ENCODE peak calls at places on chromosomes 2 and 18, in four cellular contexts. One of them, this sample, is unnamed.
A peak's percentile ranks its signal among the peaks of the same experiment; 100 is the strongest.

GRCh38 chr2:73078457-73079411 is 7.2 kb upstream of the SFXN5 start:
- DNase-seq in A549: no peak
- DNase-seq in H54: no peak
- DNase-seq in body of pancreas: no peak
- DNase-seq in this sample: no peak

GRCh38 chr2:175854149-175854548 is 147.9 kb downstream of the LNPK start:
- DNase-seq in A549: no peak
- DNase-seq in H54: no peak
- DNase-seq in body of pancreas: no peak
- DNase-seq in this sample: no peak

GRCh38 chr2:151760139-151760650 is 25.9 kb upstream of the NEB start:
- DNase-seq in A549: no peak
- DNase-seq in H54: no peak
- DNase-seq in body of pancreas: no peak
- DNase-seq in this sample: peak; percentile 86

GRCh38 chr2:174176898-174177297 is 71.4 kb downstream of the OLA1 start:
- DNase-seq in A549: no peak
- DNase-seq in H54: no peak
- DNase-seq in body of pancreas: no peak
- DNase-seq in this sample: no peak

GRCh38 chr2:12490641-12491040 is 226.1 kb upstream of the TRIB2 start:
- DNase-seq in A549: no peak
- DNase-seq in H54: no peak
- DNase-seq in body of pancreas: no peak
- DNase-seq in this sample: no peak

GRCh38 chr2:182666674-182667320 is 49.3 kb upstream of the DNAJC10 start:
- DNase-seq in A549: peak; percentile 29
- DNase-seq in H54: no peak
- DNase-seq in body of pancreas: peak; percentile 15
- DNase-seq in this sample: peak; percentile 12

GRCh38 chr2:39736593-39736992 is 42.5 kb downstream of the THUMPD2 start:
- DNase-seq in A549: no peak
- DNase-seq in H54: no peak
- DNase-seq in body of pancreas: no peak
- DNase-seq in this sample: no peak

GRCh38 chr2:191740016-191740419 is 62.1 kb downstream of the NABP1 start:
- DNase-seq in A549: peak; percentile 11
- DNase-seq in H54: no peak
- DNase-seq in body of pancreas: no peak
- DNase-seq in this sample: no peak

GRCh38 chr18:76445741-76446232 is 49.3 kb downstream of the ZNF516 start:
- DNase-seq in A549: no peak
- DNase-seq in H54: peak; percentile 7
- DNase-seq in body of pancreas: no peak
- DNase-seq in this sample: no peak

GRCh38 chr2:157336137-157336721 is 10.6 kb upstream of the ERMN start:
- DNase-seq in A549: peak; percentile 44
- DNase-seq in H54: peak; percentile 7
- DNase-seq in body of pancreas: peak; percentile 66
- DNase-seq in this sample: peak; percentile 76

GRCh38 chr2:10911291-10912075 is at the start of gene KCNF1:
- DNase-seq in A549: peak; percentile 83
- DNase-seq in H54: no peak
- DNase-seq in body of pancreas: peak; percentile 55
- DNase-seq in this sample: no peak

GRCh38 chr2:32168513-32168912 is 2.8 kb downstream of the SLC30A6 start:
- DNase-seq in A549: no peak
- DNase-seq in H54: no peak
- DNase-seq in body of pancreas: no peak
- DNase-seq in this sample: peak; percentile 88

GRCh38 chr2:172354347-172354746 is 73.0 kb upstream of the ITGA6 start:
- DNase-seq in A549: no peak
- DNase-seq in H54: no peak
- DNase-seq in body of pancreas: no peak
- DNase-seq in this sample: no peak

GRCh38 chr2:28393115-28393836 is 618 bp downstream of the FOSL2 start:
- DNase-seq in A549: peak; percentile 63
- DNase-seq in H54: no peak
- DNase-seq in body of pancreas: peak; percentile 81
- DNase-seq in this sample: peak; percentile 55

GRCh38 chr2:238702276-238702675 is 145.6 kb upstream of the TWIST2 start:
- DNase-seq in A549: no peak
- DNase-seq in H54: no peak
- DNase-seq in body of pancreas: no peak
- DNase-seq in this sample: no peak

GRCh38 chr2:230664128-230664527 is 48.5 kb upstream of the CAB39 start:
- DNase-seq in A549: no peak
- DNase-seq in H54: no peak
- DNase-seq in body of pancreas: no peak
- DNase-seq in this sample: peak; percentile 50

GRCh38 chr2:80238692-80239469 is 65.7 kb downstream of the LRRTM1 start:
- DNase-seq in A549: peak; percentile 35
- DNase-seq in H54: peak; percentile 5
- DNase-seq in body of pancreas: peak; percentile 24
- DNase-seq in this sample: peak; percentile 45

GRCh38 chr2:149329470-149330126 is 789 bp upstream of the LYPD6 start:
- DNase-seq in A549: peak; percentile 73
- DNase-seq in H54: peak; percentile 81
- DNase-seq in body of pancreas: peak; percentile 83
- DNase-seq in this sample: no peak

GRCh38 chr2:157662401-157662800 is 33.7 kb upstream of the ACVR1C start:
- DNase-seq in A549: no peak
- DNase-seq in H54: no peak
- DNase-seq in body of pancreas: no peak
- DNase-seq in this sample: no peak

GRCh38 chr2:44980786-44981713 is 28.2 kb downstream of the SIX2 start:
- DNase-seq in A549: no peak
- DNase-seq in H54: no peak
- DNase-seq in body of pancreas: no peak
- DNase-seq in this sample: no peak

GRCh38 chr18:36595046-36595817 is 233.6 kb downstream of the TPGS2 start:
- DNase-seq in A549: no peak
- DNase-seq in H54: no peak
- DNase-seq in body of pancreas: no peak
- DNase-seq in this sample: no peak

GRCh38 chr2:7394195-7394594 is 477.0 kb downstream of the RNF144A start:
- DNase-seq in A549: no peak
- DNase-seq in H54: no peak
- DNase-seq in body of pancreas: no peak
- DNase-seq in this sample: no peak

GRCh38 chr2:237574894-237575868 is 8.8 kb downstream of the PRLH start:
- DNase-seq in A549: no peak
- DNase-seq in H54: no peak
- DNase-seq in body of pancreas: no peak
- DNase-seq in this sample: no peak

GRCh38 chr2:201440182-201440581 is 11.1 kb downstream of the TRAK2 start:
- DNase-seq in A549: no peak
- DNase-seq in H54: no peak
- DNase-seq in body of pancreas: peak; percentile 90
- DNase-seq in this sample: peak; percentile 97

GRCh38 chr2:33223851-33224250 is 252.6 kb upstream of the RASGRP3 start:
- DNase-seq in A549: no peak
- DNase-seq in H54: no peak
- DNase-seq in body of pancreas: no peak
- DNase-seq in this sample: no peak

GRCh38 chr18:57802166-57802868 is 798 bp downstream of the ATP8B1 start:
- DNase-seq in A549: no peak
- DNase-seq in H54: no peak
- DNase-seq in body of pancreas: no peak
- DNase-seq in this sample: no peak

GRCh38 chr2:221975151-221975550 is 323.6 kb downstream of the PAX3 start:
- DNase-seq in A549: no peak
- DNase-seq in H54: no peak
- DNase-seq in body of pancreas: no peak
- DNase-seq in this sample: no peak

GRCh38 chr2:232611559-232612218 is 21.7 kb upstream of the EFHD1 start:
- DNase-seq in A549: peak; percentile 73
- DNase-seq in H54: peak; percentile 69
- DNase-seq in body of pancreas: peak; percentile 36
- DNase-seq in this sample: peak; percentile 72

GRCh38 chr2:70923378-70924015 is 12.2 kb upstream of the ATP6V1B1 start:
- DNase-seq in A549: peak; percentile 52
- DNase-seq in H54: no peak
- DNase-seq in body of pancreas: no peak
- DNase-seq in this sample: no peak

GRCh38 chr18:48003426-48004349 is 73.2 kb upstream of the SMAD2 start:
- DNase-seq in A549: peak; percentile 98
- DNase-seq in H54: peak; percentile 50
- DNase-seq in body of pancreas: peak; percentile 83
- DNase-seq in this sample: no peak

GRCh38 chr2:239932881-239933735 is 92.0 kb downstream of the NDUFA10 start:
- DNase-seq in A549: no peak
- DNase-seq in H54: no peak
- DNase-seq in body of pancreas: peak; percentile 1
- DNase-seq in this sample: no peak

GRCh38 chr2:149800624-149801220 is 213.1 kb upstream of the MMADHC start:
- DNase-seq in A549: no peak
- DNase-seq in H54: no peak
- DNase-seq in body of pancreas: no peak
- DNase-seq in this sample: no peak

GRCh38 chr2:69438580-69438979 is 1.3 kb upstream of the NFU1 start:
- DNase-seq in A549: no peak
- DNase-seq in H54: no peak
- DNase-seq in body of pancreas: no peak
- DNase-seq in this sample: no peak

GRCh38 chr2:43186679-43187374 is 39.6 kb downstream of the ZFP36L2 start:
- DNase-seq in A549: no peak
- DNase-seq in H54: no peak
- DNase-seq in body of pancreas: no peak
- DNase-seq in this sample: no peak

GRCh38 chr2:66729391-66729790 is 294.5 kb downstream of the MEIS1 start:
- DNase-seq in A549: no peak
- DNase-seq in H54: no peak
- DNase-seq in body of pancreas: no peak
- DNase-seq in this sample: no peak

GRCh38 chr2:66730429-66730828 is 295.5 kb downstream of the MEIS1 start:
- DNase-seq in A549: no peak
- DNase-seq in H54: no peak
- DNase-seq in body of pancreas: no peak
- DNase-seq in this sample: no peak

GRCh38 chr2:66733361-66733760 is 298.4 kb downstream of the MEIS1 start:
- DNase-seq in A549: no peak
- DNase-seq in H54: no peak
- DNase-seq in body of pancreas: no peak
- DNase-seq in this sample: no peak
- TF ChIP-seq POLR2A in A549: no peak
- TF ChIP-seq POLR2A in H54: no peak
- TF ChIP-seq POLR2A in body of pancreas: no peak
- TF ChIP-seq POLR2A in this sample: no peak

GRCh38 chr2:205675861-205676516 is 6.3 kb upstream of the NRP2 start:
- DNase-seq in A549: peak; percentile 74
- DNase-seq in H54: peak; percentile 45
- DNase-seq in body of pancreas: peak; percentile 50
- DNase-seq in this sample: peak; percentile 21
- TF ChIP-seq POLR2A in A549: no peak
- TF ChIP-seq POLR2A in H54: no peak
- TF ChIP-seq POLR2A in body of pancreas: no peak
- TF ChIP-seq POLR2A in this sample: no peak

GRCh38 chr2:26246818-26247217 is 2.1 kb downstream of the HADHB start:
- DNase-seq in A549: peak; percentile 28
- DNase-seq in H54: no peak
- DNase-seq in body of pancreas: no peak
- DNase-seq in this sample: peak; percentile 24

GRCh38 chr2:26245231-26245732 is 543 bp downstream of the HADHB start:
- DNase-seq in A549: no peak
- DNase-seq in H54: no peak
- DNase-seq in body of pancreas: no peak
- DNase-seq in this sample: peak; percentile 82

GRCh38 chr2:26243643-26244478 is 571 bp downstream of the HADHA start:
- DNase-seq in A549: peak; percentile 34
- DNase-seq in H54: no peak
- DNase-seq in body of pancreas: peak; percentile 6
- DNase-seq in this sample: peak; percentile 82

GRCh38 chr2:26245810-26246209 is 1.1 kb downstream of the HADHB start:
- DNase-seq in A549: no peak
- DNase-seq in H54: no peak
- DNase-seq in body of pancreas: no peak
- DNase-seq in this sample: peak; percentile 46

GRCh38 chr2:26244479-26245230 is at the start of the genes HADHA and HADHB:
- DNase-seq in A549: peak; percentile 97
- DNase-seq in H54: peak; percentile 87
- DNase-seq in body of pancreas: peak; percentile 93
- DNase-seq in this sample: peak; percentile 98
- TF ChIP-seq POLR2A in A549: peak; percentile 83
- TF ChIP-seq POLR2A in H54: peak; percentile 81
- TF ChIP-seq POLR2A in body of pancreas: peak; percentile 95
- TF ChIP-seq POLR2A in this sample: peak; percentile 88

GRCh38 chr2:218995972-218996644 is 2.9 kb upstream of the CRYBA2 start:
- DNase-seq in A549: peak; percentile 87
- DNase-seq in H54: peak; percentile 98
- DNase-seq in body of pancreas: peak; percentile 96
- DNase-seq in this sample: peak; percentile 78
- TF ChIP-seq POLR2A in A549: peak; percentile 84
- TF ChIP-seq POLR2A in H54: peak; percentile 53
- TF ChIP-seq POLR2A in body of pancreas: peak; percentile 97
- TF ChIP-seq POLR2A in this sample: no peak

GRCh38 chr18:11512096-11513030 is 97.0 kb upstream of the SLC35G4 start:
- DNase-seq in A549: peak; percentile 49
- DNase-seq in H54: no peak
- DNase-seq in body of pancreas: no peak
- DNase-seq in this sample: no peak
- TF ChIP-seq POLR2A in A549: no peak
- TF ChIP-seq POLR2A in H54: no peak
- TF ChIP-seq POLR2A in body of pancreas: no peak
- TF ChIP-seq POLR2A in this sample: no peak

This sample was measured in erythroblast.